ENCODE peak calls at places on chromosome 1, in six cellular contexts. J is amygdala, O is H54, R is left kidney, F is NCI-H1105, E is SW480. M is an unnamed sample.

GRCh38 chr1:204213668-204214662 is at the start of gene GOLT1A:
- DNase-seq in J (no peak), O (no peak), R (peak; percentile 94), F (no peak), E (peak; percentile 85), M (peak; percentile 74)

GRCh38 chr1:161439280-161440232 is 65.7 kb upstream of the FCGR2A start:
- DNase-seq in J (no peak), O (no peak), R (peak; percentile 38), F (no peak), E (peak; percentile 29), M (peak; percentile 71)

GRCh38 chr1:53408013-53408754 is 51.0 kb upstream of the DMRTB1 start:
- DNase-seq in J (no peak), O (no peak), R (no peak), F (no peak), E (no peak), M (peak; percentile 46)

GRCh38 chr1:6956488-6957159 is 171.4 kb downstream of the CAMTA1 start:
- DNase-seq in J (no peak), O (no peak), R (peak; percentile 89), F (peak; percentile 60), E (peak; percentile 13), M (no peak)

GRCh38 chr1:22710688-22711024 is at the start of gene EPHB2:
- DNase-seq in J (no peak), O (peak; percentile 56), R (peak; percentile 79), F (peak; percentile 37), E (no peak), M (peak; percentile 61)

GRCh38 chr1:37865348-37866119 is 6.1 kb upstream of the MTF1 start:
- DNase-seq in J (no peak), O (peak; percentile 70), R (no peak), F (no peak), E (peak; percentile 34), M (peak; percentile 42)

GRCh38 chr1:76477131-76477530 is 390.1 kb upstream of the ST6GALNAC5 start:
- DNase-seq in J (no peak), O (no peak), R (no peak), F (no peak), E (no peak), M (peak; percentile 38)

GRCh38 chr1:6105218-6105679 is 59.6 kb downstream of the KCNAB2 start:
- DNase-seq in J (no peak), O (no peak), R (no peak), F (no peak), E (peak; percentile 40), M (no peak)

GRCh38 chr1:30668026-30668425 is 55.4 kb downstream of the MATN1 start:
- DNase-seq in J (no peak), O (no peak), R (no peak), F (no peak), E (peak; percentile 19), M (no peak)

GRCh38 chr1:15201849-15202551 is 45.0 kb upstream of the FHAD1 start:
- DNase-seq in J (no peak), O (no peak), R (no peak), F (no peak), E (no peak), M (no peak)

GRCh38 chr1:37238376-37239224 is 204.3 kb upstream of the GRIK3 start:
- DNase-seq in J (no peak), O (peak; percentile 28), R (no peak), F (no peak), E (no peak), M (peak; percentile 23)

GRCh38 chr1:84435159-84435558 is 36.9 kb downstream of the DNASE2B start:
- DNase-seq in J (no peak), O (no peak), R (no peak), F (no peak), E (no peak), M (no peak)

GRCh38 chr1:7650801-7651200 is 120.3 kb upstream of the VAMP3 start:
- DNase-seq in J (no peak), O (no peak), R (peak; percentile 90), F (peak; percentile 82), E (no peak), M (no peak)

M was measured in MG63.